ENCODE peak calls at places on chromosome 3, in nine cellular contexts. G is glutamatergic neuron, J is CD14-positive monocyte, I is tibial artery, P is GM23338, N is hepatocyte, O is brain microvascular endothelial cell, F is activated B cell treated with CpG ODN at 0.5 μM for 24 hours, C is MM.1S. Z is an unnamed sample.

GRCh38 chr3:119902061-119902460 is 120.2 kb downstream of the NR1I2 start:
- DNase-seq in O (no peak), P (no peak), N (no peak), J (no peak), F (no peak), C (no peak), I (no peak), G (no peak), Z (no peak)

GRCh38 chr3:139758654-139759291 is 81.0 kb upstream of the NMNAT3 start:
- DNase-seq in O (peak), G (no peak), J (no peak), C (no peak), F (no peak), I (no peak), P (peak), N (no peak), Z (no peak)

GRCh38 chr3:134236505-134236904 is 14.2 kb downstream of the RYK start:
- DNase-seq in J (no peak), F (no peak), G (no peak), O (no peak), N (no peak), I (no peak), C (no peak), P (no peak), Z (no peak)

GRCh38 chr3:37129871-37130270 is 44.5 kb downstream of the LRRFIP2 start:
- DNase-seq in P (no peak), O (no peak), J (no peak), G (no peak), C (no peak), N (no peak), F (no peak), I (no peak), Z (no peak)

GRCh38 chr3:42827654-42828053 is 18.4 kb downstream of the ACKR2 start:
- DNase-seq in P (no peak), I (no peak), C (no peak), J (no peak), O (no peak), G (no peak), N (no peak), F (no peak), Z (no peak)

GRCh38 chr3:16455946-16456345 is 57.6 kb downstream of the RFTN1 start:
- DNase-seq in C (no peak), J (no peak), G (no peak), P (peak), F (no peak), N (no peak), O (no peak), I (no peak), Z (no peak)

GRCh38 chr3:59286791-59287531 is 237.1 kb upstream of the CFAP20DC start:
- DNase-seq in I (no peak), N (peak), P (no peak), C (no peak), G (no peak), O (peak), J (peak), F (no peak), Z (no peak)

GRCh38 chr3:160003520-160004128 is 15.0 kb downstream of the IL12A start:
- DNase-seq in I (no peak), G (peak), J (peak), N (peak), O (peak), C (peak), F (peak), P (peak), Z (peak)

GRCh38 chr3:42490243-42490642 is 12.2 kb upstream of the VIPR1 start:
- DNase-seq in C (peak), O (peak), G (no peak), P (no peak), J (peak), I (peak), F (peak), N (peak), Z (peak)

GRCh38 chr3:182843478-182843877 is 50.2 kb downstream of the ATP11B start:
- DNase-seq in I (no peak), F (no peak), P (no peak), C (no peak), J (no peak), O (no peak), N (no peak), G (no peak), Z (no peak)

GRCh38 chr3:25508901-25509300 is 80.8 kb downstream of the RARB start:
- DNase-seq in J (no peak), C (no peak), N (no peak), P (no peak), G (no peak), O (peak), I (no peak), F (no peak), Z (no peak)

GRCh38 chr3:126109860-126110235 is 25.9 kb upstream of the SLC41A3 start:
- DNase-seq in P (no peak), I (peak), F (no peak), J (no peak), N (peak), G (no peak), C (no peak), O (no peak), Z (no peak)

GRCh38 chr3:121759541-121760202 is 10.1 kb upstream of the GOLGB1 start:
- DNase-seq in G (no peak), J (no peak), C (no peak), O (no peak), N (no peak), P (no peak), F (no peak), I (no peak), Z (no peak)

GRCh38 chr3:15822281-15822680 is 24.5 kb upstream of the ANKRD28 start:
- DNase-seq in I (no peak), G (no peak), O (no peak), J (no peak), N (no peak), C (no peak), P (no peak), F (no peak), Z (no peak)

GRCh38 chr3:150278843-150279341 is 129.2 kb upstream of the TSC22D2 start:
- DNase-seq in I (no peak), O (no peak), N (peak), G (no peak), P (peak), C (no peak), J (no peak), F (no peak), Z (no peak)

GRCh38 chr3:127002195-127003174 is 19.6 kb downstream of the PLXNA1 start:
- DNase-seq in C (no peak), O (peak), I (peak), P (peak), J (no peak), G (peak), N (peak), F (no peak), Z (no peak)

GRCh38 chr3:118369892-118370491 is 664.7 kb downstream of the IGSF11 start:
- DNase-seq in N (no peak), I (no peak), O (no peak), F (no peak), C (no peak), J (no peak), P (no peak), G (no peak), Z (no peak)

GRCh38 chr3:149020839-149021252 is 29.5 kb downstream of the GYG1 start:
- DNase-seq in P (peak), N (no peak), O (no peak), G (no peak), I (no peak), J (no peak), F (no peak), C (no peak), Z (no peak)

GRCh38 chr3:66527253-66527652 is 26.4 kb upstream of the LRIG1 start:
- DNase-seq in O (no peak), G (no peak), C (no peak), J (no peak), I (no peak), P (no peak), F (no peak), N (no peak), Z (no peak)

GRCh38 chr3:150870406-150870805 is 34.8 kb downstream of the MINDY4B start:
- DNase-seq in J (no peak), G (no peak), N (no peak), F (no peak), C (no peak), O (peak), P (no peak), I (no peak), Z (no peak)

GRCh38 chr3:39065197-39065596 is 13.4 kb downstream of the WDR48 start:
- DNase-seq in F (no peak), N (peak), P (peak), J (peak), O (peak), I (no peak), C (peak), G (peak), Z (peak)

GRCh38 chr3:23376516-23377248 is 173.6 kb downstream of the UBE2E2 start:
- DNase-seq in O (no peak), I (no peak), G (no peak), J (no peak), F (no peak), N (no peak), P (no peak), C (no peak), Z (no peak)

GRCh38 chr3:23377928-23378672 is 175.0 kb downstream of the UBE2E2 start:
- DNase-seq in P (no peak), N (no peak), F (no peak), O (no peak), G (no peak), I (no peak), C (peak), J (no peak), Z (no peak)

GRCh38 chr3:23368731-23369130 is 165.6 kb downstream of the UBE2E2 start:
- DNase-seq in I (no peak), F (no peak), N (no peak), P (no peak), J (no peak), C (no peak), O (no peak), G (no peak), Z (no peak)

GRCh38 chr3:23372296-23372695 is 169.2 kb downstream of the UBE2E2 start:
- DNase-seq in O (peak), G (no peak), J (no peak), I (no peak), P (peak), N (no peak), F (no peak), C (no peak), Z (no peak)
- TF ChIP-seq CTCF in O (peak), G (no peak), J (no peak), I (no peak), P (no peak), N (no peak), F (no peak), C (no peak), Z (no peak)

GRCh38 chr3:111764645-111765091 is 94.4 kb upstream of the PHLDB2 start:
- DNase-seq in C (no peak), I (no peak), P (peak), N (peak), O (no peak), J (no peak), G (no peak), F (no peak), Z (no peak)
- TF ChIP-seq CTCF in C (no peak), I (no peak), P (peak), N (peak), O (peak), J (no peak), G (no peak), F (no peak), Z (no peak)

DNA sequence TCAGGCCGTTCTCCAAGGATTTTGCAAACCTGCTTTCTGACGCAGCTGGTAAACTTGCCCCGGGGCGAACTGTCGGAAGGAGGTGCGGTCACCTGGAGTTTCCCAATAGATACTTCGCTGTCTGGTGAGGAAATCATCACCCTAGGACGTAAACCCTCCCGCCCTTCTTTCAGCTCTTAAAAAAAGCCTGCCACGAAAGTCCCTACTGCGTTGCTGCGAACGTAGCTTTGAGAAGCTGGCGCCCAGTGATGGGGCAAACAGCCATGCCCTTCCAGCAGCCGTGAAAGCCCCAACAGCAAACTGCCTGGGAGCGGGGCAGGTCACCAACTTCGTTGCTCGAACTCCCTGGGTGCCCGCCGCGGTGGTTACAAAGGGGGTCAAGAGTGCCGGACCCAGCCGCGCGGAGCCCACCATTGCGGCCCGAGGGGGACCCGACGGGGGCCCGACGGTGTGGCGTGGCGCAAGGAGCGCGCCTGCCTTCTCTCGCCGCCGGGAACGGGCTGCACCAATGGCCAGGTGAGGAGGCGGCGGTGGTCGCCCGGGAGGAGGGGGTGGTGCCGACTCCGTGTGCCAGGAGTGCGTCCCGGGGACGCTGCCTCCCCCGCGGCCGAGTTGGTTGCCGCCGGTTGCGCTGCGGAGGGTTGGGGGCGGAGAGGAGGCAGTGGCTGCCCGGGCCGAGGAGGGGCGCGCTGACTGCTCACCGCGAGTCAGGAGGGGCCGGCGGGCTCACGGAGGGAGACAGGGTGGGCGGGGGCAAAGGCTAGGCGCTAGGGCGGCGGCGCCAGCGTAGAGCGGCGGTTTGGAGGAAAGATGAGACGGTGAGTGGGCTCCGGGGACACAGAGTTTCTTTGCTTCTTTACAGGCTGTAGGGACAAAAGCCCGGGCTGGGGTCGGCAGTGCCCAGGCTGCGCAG is at the start of gene PHLDB2:
- DNase-seq in C (peak), J (peak), F (peak), N (peak), G (peak), P (peak), I (peak), O (peak), Z (peak)
- TF ChIP-seq CTCF in C (no peak), J (no peak), F (no peak), N (peak), G (no peak), P (peak), I (peak), O (peak), Z (no peak)

DNA sequence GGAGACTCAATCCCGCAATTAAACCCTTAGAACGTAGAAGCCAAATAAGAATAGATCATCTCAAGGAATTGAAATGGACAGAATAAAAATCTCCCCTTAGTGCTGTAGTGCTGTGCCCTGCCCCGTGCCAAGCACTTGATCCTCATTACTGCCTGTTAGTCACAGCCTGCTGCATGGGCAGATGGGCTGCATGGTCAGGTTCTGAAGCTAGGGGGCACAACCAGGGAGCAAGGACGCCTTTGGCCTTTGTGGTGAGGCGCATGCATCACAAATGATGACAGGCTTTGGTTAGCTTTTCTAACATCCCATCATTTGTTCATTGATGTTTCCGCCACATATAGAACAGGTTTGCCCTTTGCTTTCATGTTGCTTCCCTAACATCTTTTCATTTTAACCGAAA is 336.3 kb upstream of the ADAMTS9 start:
- DNase-seq in I (no peak), N (no peak), G (peak), J (no peak), P (peak), O (no peak), C (no peak), F (no peak), Z (no peak)
- TF ChIP-seq CTCF in I (no peak), N (no peak), G (peak), J (no peak), P (peak), O (peak), C (no peak), F (no peak), Z (no peak)